ENCODE peak calls at places on chromosomes 4 and X, in four cellular contexts. T, K, L and W are unnamed samples.

GRCh38 chr4:118954246-118954645 is 65.6 kb downstream of the SYNPO2 start:
- DNase-seq in L (no peak), K (peak), T (no peak), W (no peak)

GRCh38 chrX:154351183-154352011 is 23.0 kb downstream of the FLNA start:
- DNase-seq in K (no peak), L (no peak), T (peak), W (no peak)

GRCh38 chr4:104015680-104016079 is 295.9 kb upstream of the TACR3 start:
- DNase-seq in L (no peak), T (no peak), K (peak), W (no peak)

GRCh38 chr4:8838911-8839431 is 32.7 kb downstream of the HMX1 start:
- DNase-seq in T (no peak), K (no peak), L (peak), W (no peak)

GRCh38 chrX:135516376-135516775 is 4.1 kb upstream of the INTS6L start:
- DNase-seq in L (no peak), K (no peak), T (no peak), W (no peak)

GRCh38 chrX:77087529-77088169 is 359.5 kb upstream of the FGF16 start:
- DNase-seq in L (no peak), K (peak), T (no peak), W (no peak)

GRCh38 chrX:37745835-37746234 is 34.0 kb upstream of the CYBB start:
- DNase-seq in T (no peak), K (no peak), L (no peak), W (no peak)

GRCh38 chr4:88527787-88528186 is 4.2 kb upstream of the PYURF start:
- DNase-seq in K (no peak), L (no peak), T (no peak), W (no peak)

GRCh38 chr4:53908661-53909078 is 155.7 kb downstream of the CHIC2 start:
- DNase-seq in L (no peak), T (no peak), K (peak), W (no peak)

GRCh38 chr4:70954032-70954431 is 39.4 kb upstream of the DCK start:
- DNase-seq in T (no peak), L (no peak), K (peak), W (no peak)

GRCh38 chrX:65643046-65643785 is 24.2 kb upstream of the MSN start:
- DNase-seq in K (peak), T (no peak), L (peak), W (no peak)

GRCh38 chr4:169604131-169604900 is 8.1 kb downstream of the NEK1 start:
- DNase-seq in T (no peak), L (no peak), K (peak), W (no peak)

GRCh38 chr4:146211440-146211839 is 2.9 kb upstream of the REELD1 start:
- DNase-seq in T (no peak), L (no peak), K (no peak), W (no peak)

GRCh38 chr4:14582658-14583057 is 419.6 kb upstream of the CPEB2 start:
- DNase-seq in T (no peak), L (no peak), K (no peak), W (no peak)

GRCh38 chr4:154126276-154126675 is 337.4 kb upstream of the SFRP2 start:
- DNase-seq in K (peak), T (no peak), L (no peak), W (no peak)

GRCh38 chrX:153649178-153649914 is 2.3 kb downstream of the DUSP9 start:
- DNase-seq in K (no peak), L (peak), T (no peak), W (no peak)

GRCh38 chrX:14801136-14801535 is 71.7 kb downstream of the FANCB start:
- DNase-seq in K (peak), T (no peak), L (no peak), W (no peak)

GRCh38 chr4:41709844-41710481 is 38.6 kb downstream of the PHOX2B start:
- DNase-seq in K (peak), L (no peak), T (no peak), W (no peak)

GRCh38 chr4:173801876-173802713 is 272.1 kb upstream of the HAND2 start:
- DNase-seq in L (no peak), T (no peak), K (no peak), W (no peak)

GRCh38 chr4:126800723-126801191 is 832.0 kb upstream of the INTU start:
- DNase-seq in K (no peak), L (no peak), T (no peak), W (no peak)

GRCh38 chr4:2962614-2963184 is 507 bp downstream of the NOP14 start:
- DNase-seq in K (peak), T (no peak), L (no peak), W (peak)

GRCh38 chrX:5991393-5991792 is 237.3 kb downstream of the NLGN4X start:
- DNase-seq in K (no peak), L (no peak), T (no peak), W (no peak)

GRCh38 chr4:188242041-188242440 is 102.8 kb downstream of the TRIML1 start:
- DNase-seq in T (no peak), L (no peak), K (no peak), W (no peak)